ENCODE peak calls at places on chromosome 1, in nine cellular contexts. B is mammary epithelial cell; V is fibroblast of lung; A is transverse colon; E is OCI-LY7; Q is left lung; M is K562; R is CD8-positive, alpha-beta T cell; P is lower lobe of right lung. H is an unnamed sample.

GRCh38 chr1:94658221-94658620 is 116.7 kb upstream of the F3 start:
- DNase-seq in B (peak; percentile 34), V (peak; percentile 81), A (no peak), E (no peak), Q (no peak), M (no peak), R (no peak), P (no peak), H (peak; percentile 64)

GRCh38 chr1:229191066-229191674 is 79.7 kb upstream of the RAB4A start:
- DNase-seq in B (peak; percentile 70), V (peak; percentile 25), A (no peak), E (no peak), Q (no peak), M (no peak), R (no peak), P (no peak), H (no peak)

GRCh38 chr1:151326619-151327222 is 495 bp downstream of the PI4KB start:
- DNase-seq in B (peak; percentile 52), V (peak; percentile 42), A (peak; percentile 57), E (peak; percentile 63), Q (no peak), M (no peak), R (peak; percentile 22), P (peak; percentile 74), H (peak; percentile 60)

GRCh38 chr1:210475806-210476205 is 147.1 kb downstream of the HHAT start:
- DNase-seq in B (no peak), V (no peak), A (no peak), E (no peak), Q (no peak), M (no peak), R (no peak), P (no peak), H (no peak)

GRCh38 chr1:12601690-12602632 is 16.0 kb downstream of the DHRS3 start:
- DNase-seq in B (peak; percentile 47), V (peak; percentile 93), A (no peak), E (no peak), Q (no peak), M (peak; percentile 66), R (no peak), P (no peak), H (peak; percentile 56)

GRCh38 chr1:223556414-223557124 is 108.9 kb downstream of the CAPN8 start:
- DNase-seq in B (peak; percentile 50), V (no peak), A (peak; percentile 71), E (peak; percentile 18), Q (no peak), M (peak; percentile 76), R (no peak), P (peak; percentile 74), H (peak; percentile 55)

GRCh38 chr1:29650041-29650400 is 413.7 kb downstream of the PTPRU start:
- DNase-seq in B (no peak), V (no peak), A (no peak), E (no peak), Q (no peak), M (no peak), R (no peak), P (no peak), H (no peak)

GRCh38 chr1:98693385-98693784 is 31.9 kb downstream of the SNX7 start:
- DNase-seq in B (no peak), V (no peak), A (no peak), E (no peak), Q (no peak), M (no peak), R (no peak), P (no peak), H (no peak)

GRCh38 chr1:208044568-208045241 is 133.8 kb upstream of the CD34 start:
- DNase-seq in B (no peak), V (no peak), A (no peak), E (no peak), Q (no peak), M (no peak), R (no peak), P (no peak), H (no peak)

GRCh38 chr1:101781437-101781836 is 215.3 kb downstream of the OLFM3 start:
- DNase-seq in B (peak; percentile 8), V (peak; percentile 15), A (no peak), E (no peak), Q (no peak), M (no peak), R (no peak), P (no peak), H (peak; percentile 46)

GRCh38 chr1:201419737-201420607 is 1.6 kb downstream of the TNNI1 start:
- DNase-seq in B (no peak), V (no peak), A (no peak), E (no peak), Q (no peak), M (no peak), R (no peak), P (no peak), H (peak; percentile 38)

GRCh38 chr1:35646043-35646442 is 4.7 kb upstream of the PSMB2 start:
- DNase-seq in B (no peak), V (no peak), A (no peak), E (no peak), Q (no peak), M (no peak), R (no peak), P (no peak), H (no peak)

GRCh38 chr1:151059342-151060240 is at the start of gene CDC42SE1:
- DNase-seq in B (peak; percentile 76), V (peak; percentile 83), A (peak; percentile 86), E (peak; percentile 94), Q (peak; percentile 98), M (peak; percentile 84), R (peak; percentile 77), P (peak; percentile 92), H (peak; percentile 95)

GRCh38 chr1:226653311-226653921 is 85.7 kb downstream of the ITPKB start:
- DNase-seq in B (no peak), V (no peak), A (peak; percentile 60), E (peak; percentile 94), Q (no peak), M (no peak), R (peak; percentile 51), P (peak; percentile 29), H (no peak)

DNA sequence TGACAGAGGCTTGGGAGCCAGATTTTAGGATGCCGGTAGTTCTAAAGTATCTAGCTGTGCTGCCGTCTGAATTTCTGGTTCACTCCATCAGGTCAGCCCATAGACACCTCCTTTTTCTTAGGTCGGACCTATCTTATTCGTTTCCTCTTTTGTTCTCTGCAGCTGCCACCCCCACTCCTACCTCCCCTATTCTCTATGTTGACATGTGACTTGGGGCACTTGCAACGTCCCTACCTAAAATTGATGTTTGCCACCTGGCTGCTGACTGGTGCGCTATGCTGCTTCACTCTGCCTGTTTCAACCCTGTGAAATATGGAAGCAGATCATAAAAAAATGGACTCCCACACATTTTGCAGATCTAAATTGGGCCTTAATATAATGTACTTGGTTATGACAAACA is 55.3 kb downstream of the PBX1 start:
- DNase-seq in B (no peak), V (no peak), A (no peak), E (no peak), Q (no peak), M (no peak), R (no peak), P (no peak), H (no peak)
- H3K4me1 ChIP-seq in B (peaks cover 25% of the 10 kb centered on the region), V (peaks cover 8% of the 10 kb centered on the region), A (peaks cover 17% of the 10 kb centered on the region), E (no peaks in the 10 kb centered on the region), Q (peaks cover 11% of the 10 kb centered on the region), M (no peaks in the 10 kb centered on the region), R (no peaks in the 10 kb centered on the region), P (peaks cover 51% of the 10 kb centered on the region), H (peaks cover 31% of the 10 kb centered on the region)

DNA sequence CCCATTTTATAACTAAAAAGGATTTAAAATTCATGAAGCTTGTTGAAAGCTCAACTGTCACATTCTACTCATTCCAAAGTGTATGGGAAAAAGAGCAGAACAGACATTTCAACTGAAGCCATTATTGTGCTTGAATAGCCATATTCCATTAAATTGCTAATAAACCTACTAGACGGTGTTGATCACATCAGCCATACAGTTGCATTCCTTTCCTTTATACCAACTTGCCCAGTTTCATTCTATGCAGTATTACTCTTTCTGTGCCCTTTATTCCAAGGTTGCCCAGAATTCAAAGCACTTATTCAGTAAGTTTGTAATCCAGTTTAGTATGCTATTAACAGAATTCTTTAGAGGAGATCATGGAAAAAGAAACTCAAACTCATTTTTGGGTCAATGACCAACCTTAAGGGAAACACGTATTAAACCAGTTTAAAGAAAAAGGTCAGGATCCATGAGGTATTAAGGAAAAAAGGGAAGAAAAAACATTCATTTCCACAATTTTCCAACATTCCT is 89.5 kb downstream of the DDAH1 start:
- DNase-seq in B (no peak), V (no peak), A (no peak), E (no peak), Q (no peak), M (no peak), R (no peak), P (no peak), H (no peak)
- H3K4me1 ChIP-seq in B (peaks cover 8% of the 10 kb centered on the region), V (peaks cover 14% of the 10 kb centered on the region), A (no peaks in the 10 kb centered on the region), E (no peaks in the 10 kb centered on the region), Q (peaks cover 6% of the 10 kb centered on the region), M (no peaks in the 10 kb centered on the region), R (no peaks in the 10 kb centered on the region), P (no peaks in the 10 kb centered on the region), H (peaks cover 7% of the 10 kb centered on the region)

DNA sequence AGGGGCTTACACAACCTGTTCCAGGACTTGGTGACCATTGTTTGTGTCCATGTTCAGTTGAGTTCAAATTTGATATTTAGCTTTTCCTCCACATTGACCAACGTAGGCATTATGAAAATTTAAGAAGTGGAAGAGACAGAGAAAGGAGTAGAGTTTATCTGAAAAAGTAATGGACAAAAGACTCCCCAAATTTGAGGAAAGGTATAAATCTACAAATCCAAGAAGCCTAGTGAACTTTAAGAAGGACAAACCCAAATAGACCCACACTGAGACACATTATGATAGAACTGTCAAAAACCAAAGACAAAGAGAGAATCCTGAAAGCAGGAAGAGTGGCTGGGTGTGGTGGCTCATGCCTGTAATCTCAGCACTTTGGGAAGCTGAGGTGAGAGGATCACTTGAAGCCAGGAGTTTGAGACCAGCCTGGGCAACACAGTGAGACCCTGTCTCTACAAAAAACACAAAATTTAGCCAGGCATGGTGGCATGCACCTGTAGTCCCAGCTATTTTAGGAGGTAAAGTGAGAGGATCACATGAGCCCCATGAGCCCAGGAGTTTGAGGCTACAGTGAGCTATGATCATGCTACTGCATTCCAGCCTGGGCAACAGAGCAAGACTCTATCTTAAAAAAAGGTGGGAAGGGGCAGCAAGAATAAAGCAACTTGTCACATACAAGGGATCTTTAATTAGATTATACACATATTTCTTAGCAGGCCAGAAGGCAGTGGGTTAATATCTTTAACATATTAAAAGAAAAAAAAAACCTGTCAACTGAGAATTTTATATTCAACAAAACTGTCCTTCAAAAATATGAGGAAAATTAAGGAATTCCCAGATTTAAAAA is 41.0 kb upstream of the ERO1B start:
- DNase-seq in B (no peak), V (no peak), A (no peak), E (no peak), Q (no peak), M (no peak), R (no peak), P (no peak), H (no peak)
- H3K4me1 ChIP-seq in B (no peaks in the 10 kb centered on the region), V (no peaks in the 10 kb centered on the region), A (no peaks in the 10 kb centered on the region), E (no peaks in the 10 kb centered on the region), Q (no peaks in the 10 kb centered on the region), M (no peaks in the 10 kb centered on the region), R (no peaks in the 10 kb centered on the region), P (no peaks in the 10 kb centered on the region), H (no peaks in the 10 kb centered on the region)

DNA sequence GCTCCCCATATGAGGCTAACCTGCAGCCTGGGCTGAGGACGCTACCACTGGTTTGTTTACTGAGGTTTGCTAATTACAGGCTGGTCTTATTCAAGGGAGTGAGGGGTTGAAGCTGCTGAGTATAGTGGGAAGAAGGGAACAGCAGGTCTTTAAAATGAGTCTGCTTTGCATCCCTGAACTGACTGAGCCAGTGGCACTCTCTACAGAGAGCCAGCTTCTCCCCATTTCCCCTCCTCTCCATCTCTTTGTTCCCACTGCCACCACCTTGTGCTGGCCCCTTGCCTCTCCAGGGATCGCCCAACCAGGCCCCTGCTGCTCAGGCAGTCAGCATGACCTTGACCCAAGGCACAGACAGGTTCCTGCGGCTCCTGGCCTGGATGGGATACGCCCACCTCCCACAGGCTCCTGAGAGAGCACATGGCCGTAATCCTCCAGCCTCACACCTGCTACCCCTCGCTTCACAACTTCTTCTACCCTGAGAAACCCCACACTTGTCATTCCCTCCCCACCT is 45.0 kb downstream of the IER5 start:
- DNase-seq in B (no peak), V (no peak), A (no peak), E (no peak), Q (no peak), M (no peak), R (no peak), P (no peak), H (no peak)
- H3K4me1 ChIP-seq in B (peaks cover 23% of the 10 kb centered on the region), V (peaks cover 19% of the 10 kb centered on the region), A (peaks cover 22% of the 10 kb centered on the region), E (peaks cover 62% of the 10 kb centered on the region), Q (peaks cover 15% of the 10 kb centered on the region), M (peaks cover 51% of the 10 kb centered on the region), R (peaks cover 9% of the 10 kb centered on the region), P (peaks cover 47% of the 10 kb centered on the region), H (peaks cover 20% of the 10 kb centered on the region)

H was measured in hepatocyte.